ENCODE peak calls at places on chromosomes 3 and 15, in five cellular contexts. One of them, this sample, is unnamed.

GRCh38 chr15:63435416-63435815 is 53.8 kb upstream of the CA12 start:
- DNase-seq in stimulated activated CD8-positive, alpha-beta memory T cell treated with anti-CD3 and anti-CD28 coated beads, Interleukin-15, amount 100 ng/mL, for 1 hour: no peak
- DNase-seq in stimulated activated CD4-positive, alpha-beta T cell treated with anti-CD3 and anti-CD28 coated beads, TNF-alpha, amount 100 ng/mL, for 1 hour: no peak
- DNase-seq in stomach: no peak
- DNase-seq in Daoy: no peak
- DNase-seq in this sample: no peak

GRCh38 chr15:78878356-78878755 is 5.7 kb downstream of the MORF4L1 start:
- DNase-seq in stimulated activated CD8-positive, alpha-beta memory T cell treated with anti-CD3 and anti-CD28 coated beads, Interleukin-15, amount 100 ng/mL, for 1 hour: no peak
- DNase-seq in stimulated activated CD4-positive, alpha-beta T cell treated with anti-CD3 and anti-CD28 coated beads, TNF-alpha, amount 100 ng/mL, for 1 hour: no peak
- DNase-seq in stomach: no peak
- DNase-seq in Daoy: no peak
- DNase-seq in this sample: peak

GRCh38 chr3:114498779-114499370 is 205.0 kb downstream of the TIGIT start:
- DNase-seq in stimulated activated CD8-positive, alpha-beta memory T cell treated with anti-CD3 and anti-CD28 coated beads, Interleukin-15, amount 100 ng/mL, for 1 hour: no peak
- DNase-seq in stimulated activated CD4-positive, alpha-beta T cell treated with anti-CD3 and anti-CD28 coated beads, TNF-alpha, amount 100 ng/mL, for 1 hour: no peak
- DNase-seq in stomach: no peak
- DNase-seq in Daoy: peak
- DNase-seq in this sample: peak

GRCh38 chr3:184543256-184543655 is 18.3 kb upstream of the EPHB3 start:
- DNase-seq in stimulated activated CD8-positive, alpha-beta memory T cell treated with anti-CD3 and anti-CD28 coated beads, Interleukin-15, amount 100 ng/mL, for 1 hour: no peak
- DNase-seq in stimulated activated CD4-positive, alpha-beta T cell treated with anti-CD3 and anti-CD28 coated beads, TNF-alpha, amount 100 ng/mL, for 1 hour: no peak
- DNase-seq in stomach: no peak
- DNase-seq in Daoy: no peak
- DNase-seq in this sample: no peak

GRCh38 chr3:30227571-30228301 is 378.7 kb upstream of the TGFBR2 start:
- DNase-seq in stimulated activated CD8-positive, alpha-beta memory T cell treated with anti-CD3 and anti-CD28 coated beads, Interleukin-15, amount 100 ng/mL, for 1 hour: no peak
- DNase-seq in stimulated activated CD4-positive, alpha-beta T cell treated with anti-CD3 and anti-CD28 coated beads, TNF-alpha, amount 100 ng/mL, for 1 hour: no peak
- DNase-seq in stomach: no peak
- DNase-seq in Daoy: peak
- DNase-seq in this sample: peak

GRCh38 chr15:28123408-28124023 is 24.4 kb upstream of the OCA2 start:
- DNase-seq in stimulated activated CD8-positive, alpha-beta memory T cell treated with anti-CD3 and anti-CD28 coated beads, Interleukin-15, amount 100 ng/mL, for 1 hour: no peak
- DNase-seq in stimulated activated CD4-positive, alpha-beta T cell treated with anti-CD3 and anti-CD28 coated beads, TNF-alpha, amount 100 ng/mL, for 1 hour: no peak
- DNase-seq in stomach: peak
- DNase-seq in Daoy: peak
- DNase-seq in this sample: peak

GRCh38 chr15:60511351-60512157 is 32.6 kb upstream of the ICE2 start:
- DNase-seq in stimulated activated CD8-positive, alpha-beta memory T cell treated with anti-CD3 and anti-CD28 coated beads, Interleukin-15, amount 100 ng/mL, for 1 hour: no peak
- DNase-seq in stimulated activated CD4-positive, alpha-beta T cell treated with anti-CD3 and anti-CD28 coated beads, TNF-alpha, amount 100 ng/mL, for 1 hour: no peak
- DNase-seq in stomach: no peak
- DNase-seq in Daoy: no peak
- DNase-seq in this sample: no peak

GRCh38 chr3:54564374-54564925 is 363.4 kb downstream of the LRTM1 start:
- DNase-seq in stimulated activated CD8-positive, alpha-beta memory T cell treated with anti-CD3 and anti-CD28 coated beads, Interleukin-15, amount 100 ng/mL, for 1 hour: no peak
- DNase-seq in stimulated activated CD4-positive, alpha-beta T cell treated with anti-CD3 and anti-CD28 coated beads, TNF-alpha, amount 100 ng/mL, for 1 hour: no peak
- DNase-seq in stomach: no peak
- DNase-seq in Daoy: no peak
- DNase-seq in this sample: no peak

GRCh38 chr3:133744241-133744640 is 2.0 kb upstream of the TF start:
- DNase-seq in stimulated activated CD8-positive, alpha-beta memory T cell treated with anti-CD3 and anti-CD28 coated beads, Interleukin-15, amount 100 ng/mL, for 1 hour: no peak
- DNase-seq in stimulated activated CD4-positive, alpha-beta T cell treated with anti-CD3 and anti-CD28 coated beads, TNF-alpha, amount 100 ng/mL, for 1 hour: no peak
- DNase-seq in stomach: no peak
- DNase-seq in Daoy: no peak
- DNase-seq in this sample: no peak

GRCh38 chr3:191470543-191470942 is 9.6 kb downstream of the PYDC2 start:
- DNase-seq in stimulated activated CD8-positive, alpha-beta memory T cell treated with anti-CD3 and anti-CD28 coated beads, Interleukin-15, amount 100 ng/mL, for 1 hour: no peak
- DNase-seq in stimulated activated CD4-positive, alpha-beta T cell treated with anti-CD3 and anti-CD28 coated beads, TNF-alpha, amount 100 ng/mL, for 1 hour: no peak
- DNase-seq in stomach: no peak
- DNase-seq in Daoy: no peak
- DNase-seq in this sample: no peak

GRCh38 chr15:62417444-62417843 is 252.4 kb upstream of the C2CD4B start:
- DNase-seq in stimulated activated CD8-positive, alpha-beta memory T cell treated with anti-CD3 and anti-CD28 coated beads, Interleukin-15, amount 100 ng/mL, for 1 hour: no peak
- DNase-seq in stimulated activated CD4-positive, alpha-beta T cell treated with anti-CD3 and anti-CD28 coated beads, TNF-alpha, amount 100 ng/mL, for 1 hour: no peak
- DNase-seq in stomach: no peak
- DNase-seq in Daoy: peak
- DNase-seq in this sample: no peak

GRCh38 chr3:176505878-176506621 is 691.2 kb downstream of the TBL1XR1 start:
- DNase-seq in stimulated activated CD8-positive, alpha-beta memory T cell treated with anti-CD3 and anti-CD28 coated beads, Interleukin-15, amount 100 ng/mL, for 1 hour: no peak
- DNase-seq in stimulated activated CD4-positive, alpha-beta T cell treated with anti-CD3 and anti-CD28 coated beads, TNF-alpha, amount 100 ng/mL, for 1 hour: no peak
- DNase-seq in stomach: no peak
- DNase-seq in Daoy: no peak
- DNase-seq in this sample: no peak